ENCODE peak calls at places on chromosomes 2 and 18, in ten cellular contexts. One of them, this sample, is unnamed.

GRCh38 chr2:145411493-145411892 is 891.6 kb upstream of the ZEB2 start:
- DNase-seq in body of pancreas: no peak
- DNase-seq in left cardiac atrium: no peak
- DNase-seq in glutamatergic neuron: no peak
- DNase-seq in MCF 10A: no peak
- DNase-seq in dorsolateral prefrontal cortex: no peak
- DNase-seq in mesenteric fat pad: no peak
- DNase-seq in cardiac septum: peak
- DNase-seq in NCI-H446 treated with DMSO at 0.1 percent for 48 hours: no peak
- DNase-seq in T-helper 17 cell: no peak
- DNase-seq in this sample: no peak

GRCh38 chr2:35035883-35036282 is 1319.7 kb upstream of the CRIM1 start:
- DNase-seq in left cardiac atrium: no peak
- DNase-seq in NCI-H446 treated with DMSO at 0.1 percent for 48 hours: no peak
- DNase-seq in cardiac septum: no peak
- DNase-seq in T-helper 17 cell: no peak
- DNase-seq in dorsolateral prefrontal cortex: no peak
- DNase-seq in glutamatergic neuron: no peak
- DNase-seq in mesenteric fat pad: no peak
- DNase-seq in body of pancreas: peak
- DNase-seq in MCF 10A: peak
- DNase-seq in this sample: no peak

GRCh38 chr18:12497296-12497695 is 89.6 kb downstream of the PRELID3A start:
- DNase-seq in mesenteric fat pad: no peak
- DNase-seq in glutamatergic neuron: no peak
- DNase-seq in dorsolateral prefrontal cortex: no peak
- DNase-seq in MCF 10A: no peak
- DNase-seq in body of pancreas: no peak
- DNase-seq in cardiac septum: no peak
- DNase-seq in left cardiac atrium: no peak
- DNase-seq in NCI-H446 treated with DMSO at 0.1 percent for 48 hours: no peak
- DNase-seq in T-helper 17 cell: no peak
- DNase-seq in this sample: no peak

GRCh38 chr2:235594964-235595363 is 101.1 kb downstream of the AGAP1 start:
- DNase-seq in NCI-H446 treated with DMSO at 0.1 percent for 48 hours: no peak
- DNase-seq in T-helper 17 cell: no peak
- DNase-seq in cardiac septum: no peak
- DNase-seq in dorsolateral prefrontal cortex: no peak
- DNase-seq in body of pancreas: no peak
- DNase-seq in MCF 10A: no peak
- DNase-seq in mesenteric fat pad: no peak
- DNase-seq in glutamatergic neuron: no peak
- DNase-seq in left cardiac atrium: no peak
- DNase-seq in this sample: no peak

GRCh38 chr2:241412144-241412543 is 56.1 kb downstream of the FARP2 start:
- DNase-seq in T-helper 17 cell: no peak
- DNase-seq in NCI-H446 treated with DMSO at 0.1 percent for 48 hours: no peak
- DNase-seq in left cardiac atrium: no peak
- DNase-seq in cardiac septum: no peak
- DNase-seq in MCF 10A: peak
- DNase-seq in dorsolateral prefrontal cortex: no peak
- DNase-seq in mesenteric fat pad: no peak
- DNase-seq in glutamatergic neuron: no peak
- DNase-seq in body of pancreas: no peak
- DNase-seq in this sample: no peak

GRCh38 chr2:11703700-11704099 is 33.7 kb upstream of the NTSR2 start:
- DNase-seq in left cardiac atrium: no peak
- DNase-seq in glutamatergic neuron: no peak
- DNase-seq in mesenteric fat pad: peak
- DNase-seq in NCI-H446 treated with DMSO at 0.1 percent for 48 hours: no peak
- DNase-seq in dorsolateral prefrontal cortex: no peak
- DNase-seq in cardiac septum: no peak
- DNase-seq in body of pancreas: no peak
- DNase-seq in MCF 10A: no peak
- DNase-seq in T-helper 17 cell: no peak
- DNase-seq in this sample: no peak

GRCh38 chr2:206250041-206250897 is 24.2 kb upstream of the ZDBF2 start:
- DNase-seq in dorsolateral prefrontal cortex: no peak
- DNase-seq in NCI-H446 treated with DMSO at 0.1 percent for 48 hours: no peak
- DNase-seq in mesenteric fat pad: no peak
- DNase-seq in T-helper 17 cell: no peak
- DNase-seq in body of pancreas: peak
- DNase-seq in left cardiac atrium: no peak
- DNase-seq in MCF 10A: no peak
- DNase-seq in cardiac septum: peak
- DNase-seq in glutamatergic neuron: no peak
- DNase-seq in this sample: no peak

GRCh38 chr18:49685231-49685942 is 123.5 kb downstream of the LIPG start:
- DNase-seq in NCI-H446 treated with DMSO at 0.1 percent for 48 hours: no peak
- DNase-seq in MCF 10A: peak
- DNase-seq in cardiac septum: no peak
- DNase-seq in T-helper 17 cell: no peak
- DNase-seq in mesenteric fat pad: no peak
- DNase-seq in glutamatergic neuron: no peak
- DNase-seq in dorsolateral prefrontal cortex: no peak
- DNase-seq in left cardiac atrium: no peak
- DNase-seq in body of pancreas: no peak
- DNase-seq in this sample: no peak

GRCh38 chr18:22674300-22674699 is 256.6 kb upstream of the CTAGE1 start:
- DNase-seq in dorsolateral prefrontal cortex: no peak
- DNase-seq in cardiac septum: no peak
- DNase-seq in mesenteric fat pad: no peak
- DNase-seq in MCF 10A: peak
- DNase-seq in left cardiac atrium: no peak
- DNase-seq in NCI-H446 treated with DMSO at 0.1 percent for 48 hours: no peak
- DNase-seq in glutamatergic neuron: no peak
- DNase-seq in T-helper 17 cell: no peak
- DNase-seq in body of pancreas: no peak
- DNase-seq in this sample: no peak

GRCh38 chr2:12259497-12259896 is 457.2 kb upstream of the TRIB2 start:
- DNase-seq in glutamatergic neuron: no peak
- DNase-seq in left cardiac atrium: no peak
- DNase-seq in mesenteric fat pad: no peak
- DNase-seq in NCI-H446 treated with DMSO at 0.1 percent for 48 hours: no peak
- DNase-seq in cardiac septum: no peak
- DNase-seq in dorsolateral prefrontal cortex: no peak
- DNase-seq in MCF 10A: no peak
- DNase-seq in body of pancreas: no peak
- DNase-seq in T-helper 17 cell: no peak
- DNase-seq in this sample: no peak

GRCh38 chr2:4963106-4963505 is 729.1 kb upstream of the SOX11 start:
- DNase-seq in cardiac septum: no peak
- DNase-seq in MCF 10A: no peak
- DNase-seq in T-helper 17 cell: no peak
- DNase-seq in NCI-H446 treated with DMSO at 0.1 percent for 48 hours: no peak
- DNase-seq in dorsolateral prefrontal cortex: no peak
- DNase-seq in body of pancreas: no peak
- DNase-seq in mesenteric fat pad: no peak
- DNase-seq in left cardiac atrium: no peak
- DNase-seq in glutamatergic neuron: no peak
- DNase-seq in this sample: no peak

GRCh38 chr2:39091535-39091934 is 29.3 kb downstream of the SOS1 start:
- DNase-seq in glutamatergic neuron: no peak
- DNase-seq in cardiac septum: no peak
- DNase-seq in mesenteric fat pad: no peak
- DNase-seq in dorsolateral prefrontal cortex: no peak
- DNase-seq in body of pancreas: no peak
- DNase-seq in T-helper 17 cell: no peak
- DNase-seq in left cardiac atrium: no peak
- DNase-seq in NCI-H446 treated with DMSO at 0.1 percent for 48 hours: no peak
- DNase-seq in MCF 10A: no peak
- DNase-seq in this sample: no peak

GRCh38 chr18:54004828-54005227 is 219.6 kb downstream of the MBD2 start:
- DNase-seq in dorsolateral prefrontal cortex: no peak
- DNase-seq in NCI-H446 treated with DMSO at 0.1 percent for 48 hours: peak
- DNase-seq in T-helper 17 cell: no peak
- DNase-seq in MCF 10A: peak
- DNase-seq in cardiac septum: no peak
- DNase-seq in mesenteric fat pad: no peak
- DNase-seq in left cardiac atrium: no peak
- DNase-seq in glutamatergic neuron: no peak
- DNase-seq in body of pancreas: peak
- DNase-seq in this sample: no peak

GRCh38 chr18:79754022-79754761 is 43.5 kb upstream of the KCNG2 start:
- DNase-seq in glutamatergic neuron: peak
- DNase-seq in MCF 10A: no peak
- DNase-seq in mesenteric fat pad: peak
- DNase-seq in body of pancreas: no peak
- DNase-seq in dorsolateral prefrontal cortex: no peak
- DNase-seq in NCI-H446 treated with DMSO at 0.1 percent for 48 hours: no peak
- DNase-seq in cardiac septum: peak
- DNase-seq in left cardiac atrium: no peak
- DNase-seq in T-helper 17 cell: no peak
- DNase-seq in this sample: no peak

GRCh38 chr2:71100195-71100964 is 29.6 kb downstream of the MCEE start:
- DNase-seq in cardiac septum: no peak
- DNase-seq in dorsolateral prefrontal cortex: peak
- DNase-seq in left cardiac atrium: peak
- DNase-seq in MCF 10A: peak
- DNase-seq in NCI-H446 treated with DMSO at 0.1 percent for 48 hours: no peak
- DNase-seq in T-helper 17 cell: peak
- DNase-seq in mesenteric fat pad: no peak
- DNase-seq in body of pancreas: peak
- DNase-seq in glutamatergic neuron: peak
- DNase-seq in this sample: no peak

GRCh38 chr2:75290600-75291140 is 91.3 kb upstream of the TACR1 start:
- DNase-seq in T-helper 17 cell: no peak
- DNase-seq in MCF 10A: peak
- DNase-seq in left cardiac atrium: no peak
- DNase-seq in mesenteric fat pad: no peak
- DNase-seq in glutamatergic neuron: no peak
- DNase-seq in body of pancreas: no peak
- DNase-seq in dorsolateral prefrontal cortex: no peak
- DNase-seq in cardiac septum: no peak
- DNase-seq in NCI-H446 treated with DMSO at 0.1 percent for 48 hours: no peak
- DNase-seq in this sample: no peak

GRCh38 chr2:64601785-64602391 is 51.8 kb downstream of the SERTAD2 start:
- DNase-seq in mesenteric fat pad: peak
- DNase-seq in body of pancreas: no peak
- DNase-seq in cardiac septum: no peak
- DNase-seq in left cardiac atrium: no peak
- DNase-seq in glutamatergic neuron: no peak
- DNase-seq in T-helper 17 cell: no peak
- DNase-seq in NCI-H446 treated with DMSO at 0.1 percent for 48 hours: no peak
- DNase-seq in MCF 10A: no peak
- DNase-seq in dorsolateral prefrontal cortex: no peak
- DNase-seq in this sample: no peak

GRCh38 chr2:111029135-111029927 is 91.4 kb upstream of the BCL2L11 start:
- DNase-seq in dorsolateral prefrontal cortex: no peak
- DNase-seq in NCI-H446 treated with DMSO at 0.1 percent for 48 hours: no peak
- DNase-seq in left cardiac atrium: no peak
- DNase-seq in body of pancreas: no peak
- DNase-seq in cardiac septum: no peak
- DNase-seq in glutamatergic neuron: no peak
- DNase-seq in mesenteric fat pad: no peak
- DNase-seq in T-helper 17 cell: no peak
- DNase-seq in MCF 10A: peak
- DNase-seq in this sample: no peak

GRCh38 chr2:159639712-159640111 is 23.4 kb upstream of the BAZ2B start:
- DNase-seq in cardiac septum: no peak
- DNase-seq in body of pancreas: no peak
- DNase-seq in dorsolateral prefrontal cortex: no peak
- DNase-seq in glutamatergic neuron: no peak
- DNase-seq in NCI-H446 treated with DMSO at 0.1 percent for 48 hours: no peak
- DNase-seq in left cardiac atrium: no peak
- DNase-seq in T-helper 17 cell: no peak
- DNase-seq in mesenteric fat pad: no peak
- DNase-seq in MCF 10A: no peak
- DNase-seq in this sample: no peak

GRCh38 chr2:159204381-159204780 is 82.1 kb downstream of the WDSUB1 start:
- DNase-seq in T-helper 17 cell: no peak
- DNase-seq in left cardiac atrium: no peak
- DNase-seq in glutamatergic neuron: no peak
- DNase-seq in body of pancreas: no peak
- DNase-seq in mesenteric fat pad: no peak
- DNase-seq in cardiac septum: no peak
- DNase-seq in dorsolateral prefrontal cortex: no peak
- DNase-seq in NCI-H446 treated with DMSO at 0.1 percent for 48 hours: no peak
- DNase-seq in MCF 10A: no peak
- DNase-seq in this sample: no peak

GRCh38 chr2:179837408-179837807 is 24.0 kb downstream of the ZNF385B start:
- DNase-seq in cardiac septum: no peak
- DNase-seq in dorsolateral prefrontal cortex: no peak
- DNase-seq in mesenteric fat pad: no peak
- DNase-seq in NCI-H446 treated with DMSO at 0.1 percent for 48 hours: no peak
- DNase-seq in body of pancreas: no peak
- DNase-seq in T-helper 17 cell: no peak
- DNase-seq in left cardiac atrium: no peak
- DNase-seq in glutamatergic neuron: no peak
- DNase-seq in MCF 10A: peak
- DNase-seq in this sample: no peak